ENCODE peak calls at places on chromosomes 3 and 15, in seven cellular contexts. W is adipocyte, D is kidney, H is KBM-7, Y is C1 segment of cervical spinal cord, P is EL, R is brain microvascular endothelial cell. S is an unnamed sample.

GRCh38 chr3:188834349-188834748 is 337.4 kb upstream of the TPRG1 start:
- DNase-seq in R (no peak), P (no peak), H (no peak), W (no peak), Y (no peak), D (no peak), S (no peak)

GRCh38 chr3:30440880-30441279 is 165.5 kb upstream of the TGFBR2 start:
- DNase-seq in D (no peak), H (no peak), P (no peak), R (no peak), W (no peak), Y (no peak), S (peak)

GRCh38 chr3:184688251-184688851 is 23.5 kb downstream of the MAGEF1 start:
- DNase-seq in D (no peak), R (peak), W (peak), Y (no peak), P (peak), H (no peak), S (peak)

GRCh38 chr15:89912674-89913396 is at the start of gene ARPIN:
- DNase-seq in R (peak), P (peak), D (peak), H (no peak), Y (no peak), W (peak), S (no peak)

GRCh38 chr3:150005243-150006102 is 34.8 kb upstream of the PFN2 start:
- DNase-seq in P (peak), H (peak), W (peak), D (no peak), Y (no peak), R (peak), S (no peak)

GRCh38 chr3:54278960-54279359 is 156.6 kb downstream of the CACNA2D3 start:
- DNase-seq in P (no peak), R (no peak), D (no peak), H (no peak), Y (no peak), W (peak), S (no peak)

GRCh38 chr15:66698318-66698961 is 3.6 kb upstream of the SMAD6 start:
- DNase-seq in H (peak), Y (peak), P (peak), W (peak), R (peak), D (peak), S (no peak)

GRCh38 chr3:107206141-107206540 is 171.1 kb upstream of the CCDC54 start:
- DNase-seq in W (peak), D (no peak), R (peak), Y (no peak), P (peak), H (peak), S (peak)

GRCh38 chr15:36653851-36654250 is 74.4 kb downstream of the CDIN1 start:
- DNase-seq in P (no peak), D (no peak), W (no peak), Y (no peak), R (no peak), H (no peak), S (no peak)